ENCODE peak calls at places on chromosomes 13 and 19, in ten cellular contexts. One of them, this sample, is unnamed.

GRCh38 chr13:86810385-86810784 is 860.8 kb upstream of the SLITRK5 start:
- DNase-seq in NCI-H1417: no peak
- DNase-seq in stimulated activated CD8-positive, alpha-beta memory T cell treated with anti-CD3 and anti-CD28 coated beads, Interleukin-7, amount 100 ng/mL, for 4 hours: no peak
- DNase-seq in stimulated activated CD4-positive, alpha-beta T cell treated with anti-CD3 and anti-CD28 coated beads, Interleukin-12 subunit alpha, Interleukin-12 subunit beta, amount 100 ng/mL, for 4 hours: no peak
- DNase-seq in HT1080: no peak
- DNase-seq in T-cell: no peak
- DNase-seq in foreskin fibroblast: no peak
- DNase-seq in tibial artery: no peak
- DNase-seq in psoas muscle: no peak
- DNase-seq in OCI-M1: peak
- DNase-seq in this sample: no peak

GRCh38 chr13:84296386-84296785 is 414.1 kb upstream of the SLITRK1 start:
- DNase-seq in NCI-H1417: no peak
- DNase-seq in stimulated activated CD8-positive, alpha-beta memory T cell treated with anti-CD3 and anti-CD28 coated beads, Interleukin-7, amount 100 ng/mL, for 4 hours: no peak
- DNase-seq in stimulated activated CD4-positive, alpha-beta T cell treated with anti-CD3 and anti-CD28 coated beads, Interleukin-12 subunit alpha, Interleukin-12 subunit beta, amount 100 ng/mL, for 4 hours: no peak
- DNase-seq in HT1080: no peak
- DNase-seq in T-cell: no peak
- DNase-seq in foreskin fibroblast: no peak
- DNase-seq in tibial artery: no peak
- DNase-seq in psoas muscle: no peak
- DNase-seq in OCI-M1: no peak
- DNase-seq in this sample: no peak

GRCh38 chr13:44576396-44577235 is 486 bp upstream of the TSC22D1 start:
- DNase-seq in NCI-H1417: peak
- DNase-seq in stimulated activated CD8-positive, alpha-beta memory T cell treated with anti-CD3 and anti-CD28 coated beads, Interleukin-7, amount 100 ng/mL, for 4 hours: no peak
- DNase-seq in stimulated activated CD4-positive, alpha-beta T cell treated with anti-CD3 and anti-CD28 coated beads, Interleukin-12 subunit alpha, Interleukin-12 subunit beta, amount 100 ng/mL, for 4 hours: peak
- DNase-seq in HT1080: no peak
- DNase-seq in T-cell: no peak
- DNase-seq in foreskin fibroblast: peak
- DNase-seq in tibial artery: no peak
- DNase-seq in psoas muscle: no peak
- DNase-seq in OCI-M1: no peak
- DNase-seq in this sample: no peak

GRCh38 chr19:10896851-10897526 is 25.6 kb downstream of the CARM1 start:
- DNase-seq in NCI-H1417: peak
- DNase-seq in stimulated activated CD8-positive, alpha-beta memory T cell treated with anti-CD3 and anti-CD28 coated beads, Interleukin-7, amount 100 ng/mL, for 4 hours: no peak
- DNase-seq in stimulated activated CD4-positive, alpha-beta T cell treated with anti-CD3 and anti-CD28 coated beads, Interleukin-12 subunit alpha, Interleukin-12 subunit beta, amount 100 ng/mL, for 4 hours: no peak
- DNase-seq in HT1080: no peak
- DNase-seq in T-cell: no peak
- DNase-seq in foreskin fibroblast: no peak
- DNase-seq in tibial artery: no peak
- DNase-seq in psoas muscle: no peak
- DNase-seq in OCI-M1: peak
- DNase-seq in this sample: no peak

GRCh38 chr19:2509096-2509495 is 33.2 kb downstream of the GADD45B start:
- DNase-seq in NCI-H1417: no peak
- DNase-seq in stimulated activated CD8-positive, alpha-beta memory T cell treated with anti-CD3 and anti-CD28 coated beads, Interleukin-7, amount 100 ng/mL, for 4 hours: no peak
- DNase-seq in stimulated activated CD4-positive, alpha-beta T cell treated with anti-CD3 and anti-CD28 coated beads, Interleukin-12 subunit alpha, Interleukin-12 subunit beta, amount 100 ng/mL, for 4 hours: no peak
- DNase-seq in HT1080: no peak
- DNase-seq in T-cell: no peak
- DNase-seq in foreskin fibroblast: no peak
- DNase-seq in tibial artery: no peak
- DNase-seq in psoas muscle: no peak
- DNase-seq in OCI-M1: no peak
- DNase-seq in this sample: no peak

GRCh38 chr19:6737873-6738725 is 719 bp upstream of the GPR108 start:
- DNase-seq in NCI-H1417: peak
- DNase-seq in stimulated activated CD8-positive, alpha-beta memory T cell treated with anti-CD3 and anti-CD28 coated beads, Interleukin-7, amount 100 ng/mL, for 4 hours: peak
- DNase-seq in stimulated activated CD4-positive, alpha-beta T cell treated with anti-CD3 and anti-CD28 coated beads, Interleukin-12 subunit alpha, Interleukin-12 subunit beta, amount 100 ng/mL, for 4 hours: peak
- DNase-seq in HT1080: peak
- DNase-seq in T-cell: peak
- DNase-seq in foreskin fibroblast: peak
- DNase-seq in tibial artery: peak
- DNase-seq in psoas muscle: peak
- DNase-seq in OCI-M1: peak
- DNase-seq in this sample: peak

GRCh38 chr19:6580313-6580712 is 10.6 kb downstream of the CD70 start:
- DNase-seq in NCI-H1417: no peak
- DNase-seq in stimulated activated CD8-positive, alpha-beta memory T cell treated with anti-CD3 and anti-CD28 coated beads, Interleukin-7, amount 100 ng/mL, for 4 hours: no peak
- DNase-seq in stimulated activated CD4-positive, alpha-beta T cell treated with anti-CD3 and anti-CD28 coated beads, Interleukin-12 subunit alpha, Interleukin-12 subunit beta, amount 100 ng/mL, for 4 hours: no peak
- DNase-seq in HT1080: peak
- DNase-seq in T-cell: no peak
- DNase-seq in foreskin fibroblast: no peak
- DNase-seq in tibial artery: no peak
- DNase-seq in psoas muscle: no peak
- DNase-seq in OCI-M1: no peak
- DNase-seq in this sample: peak

GRCh38 chr19:14370169-14370998 is 10.9 kb upstream of the ADGRE5 start:
- DNase-seq in NCI-H1417: no peak
- DNase-seq in stimulated activated CD8-positive, alpha-beta memory T cell treated with anti-CD3 and anti-CD28 coated beads, Interleukin-7, amount 100 ng/mL, for 4 hours: no peak
- DNase-seq in stimulated activated CD4-positive, alpha-beta T cell treated with anti-CD3 and anti-CD28 coated beads, Interleukin-12 subunit alpha, Interleukin-12 subunit beta, amount 100 ng/mL, for 4 hours: peak
- DNase-seq in HT1080: no peak
- DNase-seq in T-cell: peak
- DNase-seq in foreskin fibroblast: no peak
- DNase-seq in tibial artery: no peak
- DNase-seq in psoas muscle: no peak
- DNase-seq in OCI-M1: peak
- DNase-seq in this sample: no peak

GRCh38 chr19:43467276-43467675 is 1.9 kb upstream of the LYPD3 start:
- DNase-seq in NCI-H1417: no peak
- DNase-seq in stimulated activated CD8-positive, alpha-beta memory T cell treated with anti-CD3 and anti-CD28 coated beads, Interleukin-7, amount 100 ng/mL, for 4 hours: no peak
- DNase-seq in stimulated activated CD4-positive, alpha-beta T cell treated with anti-CD3 and anti-CD28 coated beads, Interleukin-12 subunit alpha, Interleukin-12 subunit beta, amount 100 ng/mL, for 4 hours: no peak
- DNase-seq in HT1080: no peak
- DNase-seq in T-cell: no peak
- DNase-seq in foreskin fibroblast: no peak
- DNase-seq in tibial artery: no peak
- DNase-seq in psoas muscle: no peak
- DNase-seq in OCI-M1: no peak
- DNase-seq in this sample: no peak

GRCh38 chr19:5103061-5103701 is 134.3 kb downstream of the KDM4B start:
- DNase-seq in NCI-H1417: peak
- DNase-seq in stimulated activated CD8-positive, alpha-beta memory T cell treated with anti-CD3 and anti-CD28 coated beads, Interleukin-7, amount 100 ng/mL, for 4 hours: no peak
- DNase-seq in stimulated activated CD4-positive, alpha-beta T cell treated with anti-CD3 and anti-CD28 coated beads, Interleukin-12 subunit alpha, Interleukin-12 subunit beta, amount 100 ng/mL, for 4 hours: no peak
- DNase-seq in HT1080: no peak
- DNase-seq in T-cell: no peak
- DNase-seq in foreskin fibroblast: peak
- DNase-seq in tibial artery: peak
- DNase-seq in psoas muscle: peak
- DNase-seq in OCI-M1: no peak
- DNase-seq in this sample: no peak

GRCh38 chr13:105630411-105630810 is 905.1 kb downstream of the EFNB2 start:
- DNase-seq in NCI-H1417: no peak
- DNase-seq in stimulated activated CD8-positive, alpha-beta memory T cell treated with anti-CD3 and anti-CD28 coated beads, Interleukin-7, amount 100 ng/mL, for 4 hours: no peak
- DNase-seq in stimulated activated CD4-positive, alpha-beta T cell treated with anti-CD3 and anti-CD28 coated beads, Interleukin-12 subunit alpha, Interleukin-12 subunit beta, amount 100 ng/mL, for 4 hours: no peak
- DNase-seq in HT1080: no peak
- DNase-seq in T-cell: no peak
- DNase-seq in foreskin fibroblast: no peak
- DNase-seq in tibial artery: no peak
- DNase-seq in psoas muscle: no peak
- DNase-seq in OCI-M1: no peak
- DNase-seq in this sample: no peak

GRCh38 chr13:112158961-112159360 is 92.0 kb downstream of the SOX1 start:
- DNase-seq in NCI-H1417: no peak
- DNase-seq in stimulated activated CD8-positive, alpha-beta memory T cell treated with anti-CD3 and anti-CD28 coated beads, Interleukin-7, amount 100 ng/mL, for 4 hours: no peak
- DNase-seq in stimulated activated CD4-positive, alpha-beta T cell treated with anti-CD3 and anti-CD28 coated beads, Interleukin-12 subunit alpha, Interleukin-12 subunit beta, amount 100 ng/mL, for 4 hours: no peak
- DNase-seq in HT1080: no peak
- DNase-seq in T-cell: no peak
- DNase-seq in foreskin fibroblast: no peak
- DNase-seq in tibial artery: no peak
- DNase-seq in psoas muscle: no peak
- DNase-seq in OCI-M1: no peak
- DNase-seq in this sample: no peak

GRCh38 chr19:31459430-31459829 is 110.2 kb upstream of the TSHZ3 start:
- DNase-seq in NCI-H1417: no peak
- DNase-seq in stimulated activated CD8-positive, alpha-beta memory T cell treated with anti-CD3 and anti-CD28 coated beads, Interleukin-7, amount 100 ng/mL, for 4 hours: no peak
- DNase-seq in stimulated activated CD4-positive, alpha-beta T cell treated with anti-CD3 and anti-CD28 coated beads, Interleukin-12 subunit alpha, Interleukin-12 subunit beta, amount 100 ng/mL, for 4 hours: no peak
- DNase-seq in HT1080: no peak
- DNase-seq in T-cell: no peak
- DNase-seq in foreskin fibroblast: no peak
- DNase-seq in tibial artery: no peak
- DNase-seq in psoas muscle: no peak
- DNase-seq in OCI-M1: no peak
- DNase-seq in this sample: no peak

GRCh38 chr19:44930088-44930487 is 11.9 kb upstream of the APOC4 start:
- DNase-seq in NCI-H1417: no peak
- DNase-seq in stimulated activated CD8-positive, alpha-beta memory T cell treated with anti-CD3 and anti-CD28 coated beads, Interleukin-7, amount 100 ng/mL, for 4 hours: no peak
- DNase-seq in stimulated activated CD4-positive, alpha-beta T cell treated with anti-CD3 and anti-CD28 coated beads, Interleukin-12 subunit alpha, Interleukin-12 subunit beta, amount 100 ng/mL, for 4 hours: no peak
- DNase-seq in HT1080: no peak
- DNase-seq in T-cell: no peak
- DNase-seq in foreskin fibroblast: no peak
- DNase-seq in tibial artery: no peak
- DNase-seq in psoas muscle: no peak
- DNase-seq in OCI-M1: no peak
- DNase-seq in this sample: no peak

GRCh38 chr13:64551755-64552154 is 2678.4 kb downstream of the PCDH9 start:
- DNase-seq in NCI-H1417: no peak
- DNase-seq in stimulated activated CD8-positive, alpha-beta memory T cell treated with anti-CD3 and anti-CD28 coated beads, Interleukin-7, amount 100 ng/mL, for 4 hours: no peak
- DNase-seq in stimulated activated CD4-positive, alpha-beta T cell treated with anti-CD3 and anti-CD28 coated beads, Interleukin-12 subunit alpha, Interleukin-12 subunit beta, amount 100 ng/mL, for 4 hours: no peak
- DNase-seq in HT1080: peak
- DNase-seq in T-cell: no peak
- DNase-seq in foreskin fibroblast: peak
- DNase-seq in tibial artery: no peak
- DNase-seq in psoas muscle: no peak
- DNase-seq in OCI-M1: no peak
- DNase-seq in this sample: no peak

GRCh38 chr13:76991796-76992547 is at the start of gene CLN5:
- DNase-seq in NCI-H1417: peak
- DNase-seq in stimulated activated CD8-positive, alpha-beta memory T cell treated with anti-CD3 and anti-CD28 coated beads, Interleukin-7, amount 100 ng/mL, for 4 hours: peak
- DNase-seq in stimulated activated CD4-positive, alpha-beta T cell treated with anti-CD3 and anti-CD28 coated beads, Interleukin-12 subunit alpha, Interleukin-12 subunit beta, amount 100 ng/mL, for 4 hours: peak
- DNase-seq in HT1080: peak
- DNase-seq in T-cell: peak
- DNase-seq in foreskin fibroblast: peak
- DNase-seq in tibial artery: peak
- DNase-seq in psoas muscle: peak
- DNase-seq in OCI-M1: peak
- DNase-seq in this sample: peak

GRCh38 chr19:35928507-35928906 is 7.7 kb upstream of the LRFN3 start:
- DNase-seq in NCI-H1417: no peak
- DNase-seq in stimulated activated CD8-positive, alpha-beta memory T cell treated with anti-CD3 and anti-CD28 coated beads, Interleukin-7, amount 100 ng/mL, for 4 hours: no peak
- DNase-seq in stimulated activated CD4-positive, alpha-beta T cell treated with anti-CD3 and anti-CD28 coated beads, Interleukin-12 subunit alpha, Interleukin-12 subunit beta, amount 100 ng/mL, for 4 hours: no peak
- DNase-seq in HT1080: no peak
- DNase-seq in T-cell: no peak
- DNase-seq in foreskin fibroblast: no peak
- DNase-seq in tibial artery: no peak
- DNase-seq in psoas muscle: no peak
- DNase-seq in OCI-M1: no peak
- DNase-seq in this sample: no peak

GRCh38 chr19:30049226-30049625 is 107.2 kb downstream of the URI1 start:
- DNase-seq in NCI-H1417: no peak
- DNase-seq in stimulated activated CD8-positive, alpha-beta memory T cell treated with anti-CD3 and anti-CD28 coated beads, Interleukin-7, amount 100 ng/mL, for 4 hours: no peak
- DNase-seq in stimulated activated CD4-positive, alpha-beta T cell treated with anti-CD3 and anti-CD28 coated beads, Interleukin-12 subunit alpha, Interleukin-12 subunit beta, amount 100 ng/mL, for 4 hours: no peak
- DNase-seq in HT1080: no peak
- DNase-seq in T-cell: no peak
- DNase-seq in foreskin fibroblast: no peak
- DNase-seq in tibial artery: no peak
- DNase-seq in psoas muscle: no peak
- DNase-seq in OCI-M1: no peak
- DNase-seq in this sample: no peak

GRCh38 chr13:35143123-35143522 is 201.1 kb downstream of the NBEA start:
- DNase-seq in NCI-H1417: no peak
- DNase-seq in stimulated activated CD8-positive, alpha-beta memory T cell treated with anti-CD3 and anti-CD28 coated beads, Interleukin-7, amount 100 ng/mL, for 4 hours: no peak
- DNase-seq in stimulated activated CD4-positive, alpha-beta T cell treated with anti-CD3 and anti-CD28 coated beads, Interleukin-12 subunit alpha, Interleukin-12 subunit beta, amount 100 ng/mL, for 4 hours: no peak
- DNase-seq in HT1080: no peak
- DNase-seq in T-cell: no peak
- DNase-seq in foreskin fibroblast: peak
- DNase-seq in tibial artery: no peak
- DNase-seq in psoas muscle: no peak
- DNase-seq in OCI-M1: peak
- DNase-seq in this sample: no peak

GRCh38 chr13:72246396-72246795 is 379.4 kb upstream of the DACH1 start:
- DNase-seq in NCI-H1417: no peak
- DNase-seq in stimulated activated CD8-positive, alpha-beta memory T cell treated with anti-CD3 and anti-CD28 coated beads, Interleukin-7, amount 100 ng/mL, for 4 hours: no peak
- DNase-seq in stimulated activated CD4-positive, alpha-beta T cell treated with anti-CD3 and anti-CD28 coated beads, Interleukin-12 subunit alpha, Interleukin-12 subunit beta, amount 100 ng/mL, for 4 hours: no peak
- DNase-seq in HT1080: no peak
- DNase-seq in T-cell: no peak
- DNase-seq in foreskin fibroblast: peak
- DNase-seq in tibial artery: no peak
- DNase-seq in psoas muscle: no peak
- DNase-seq in OCI-M1: no peak
- DNase-seq in this sample: no peak

GRCh38 chr19:5547881-5548280 is 19.9 kb downstream of the TINCR start:
- DNase-seq in NCI-H1417: peak
- DNase-seq in stimulated activated CD8-positive, alpha-beta memory T cell treated with anti-CD3 and anti-CD28 coated beads, Interleukin-7, amount 100 ng/mL, for 4 hours: no peak
- DNase-seq in stimulated activated CD4-positive, alpha-beta T cell treated with anti-CD3 and anti-CD28 coated beads, Interleukin-12 subunit alpha, Interleukin-12 subunit beta, amount 100 ng/mL, for 4 hours: no peak
- DNase-seq in HT1080: peak
- DNase-seq in T-cell: no peak
- DNase-seq in foreskin fibroblast: peak
- DNase-seq in tibial artery: no peak
- DNase-seq in psoas muscle: no peak
- DNase-seq in OCI-M1: peak
- DNase-seq in this sample: peak

GRCh38 chr13:44378277-44378676 is 4.7 kb downstream of the SERP2 start:
- DNase-seq in NCI-H1417: no peak
- DNase-seq in stimulated activated CD8-positive, alpha-beta memory T cell treated with anti-CD3 and anti-CD28 coated beads, Interleukin-7, amount 100 ng/mL, for 4 hours: no peak
- DNase-seq in stimulated activated CD4-positive, alpha-beta T cell treated with anti-CD3 and anti-CD28 coated beads, Interleukin-12 subunit alpha, Interleukin-12 subunit beta, amount 100 ng/mL, for 4 hours: no peak
- DNase-seq in HT1080: no peak
- DNase-seq in T-cell: no peak
- DNase-seq in foreskin fibroblast: no peak
- DNase-seq in tibial artery: no peak
- DNase-seq in psoas muscle: no peak
- DNase-seq in OCI-M1: no peak
- DNase-seq in this sample: no peak

GRCh38 chr13:51921790-51922740 is 60.3 kb downstream of the CCDC70 start:
- DNase-seq in NCI-H1417: no peak
- DNase-seq in stimulated activated CD8-positive, alpha-beta memory T cell treated with anti-CD3 and anti-CD28 coated beads, Interleukin-7, amount 100 ng/mL, for 4 hours: no peak
- DNase-seq in stimulated activated CD4-positive, alpha-beta T cell treated with anti-CD3 and anti-CD28 coated beads, Interleukin-12 subunit alpha, Interleukin-12 subunit beta, amount 100 ng/mL, for 4 hours: no peak
- DNase-seq in HT1080: no peak
- DNase-seq in T-cell: no peak
- DNase-seq in foreskin fibroblast: peak
- DNase-seq in tibial artery: no peak
- DNase-seq in psoas muscle: no peak
- DNase-seq in OCI-M1: peak
- DNase-seq in this sample: no peak

GRCh38 chr19:58350001-58350801 is 3.1 kb downstream of the A1BG start:
- DNase-seq in NCI-H1417: no peak
- DNase-seq in stimulated activated CD8-positive, alpha-beta memory T cell treated with anti-CD3 and anti-CD28 coated beads, Interleukin-7, amount 100 ng/mL, for 4 hours: no peak
- DNase-seq in stimulated activated CD4-positive, alpha-beta T cell treated with anti-CD3 and anti-CD28 coated beads, Interleukin-12 subunit alpha, Interleukin-12 subunit beta, amount 100 ng/mL, for 4 hours: no peak
- DNase-seq in HT1080: no peak
- DNase-seq in T-cell: no peak
- DNase-seq in foreskin fibroblast: no peak
- DNase-seq in tibial artery: no peak
- DNase-seq in psoas muscle: no peak
- DNase-seq in OCI-M1: no peak
- DNase-seq in this sample: no peak

This sample was measured in H4.